ENCODE peak calls at places on chromosomes 12 and 14, in four cellular contexts. D is CD4-positive, CD25-positive, alpha-beta regulatory T cell; Z is kidney; C is effector memory CD4-positive, alpha-beta T cell. P is an unnamed sample.

GRCh38 chr12:132904718-132905328 is 17.4 kb upstream of the CHFR start:
- DNase-seq in C (peak; percentile 71), Z (peak; percentile 95), D (peak; percentile 72), P (peak; percentile 96)

GRCh38 chr14:95507701-95508103 is 8.7 kb downstream of the SYNE3 start:
- DNase-seq in Z (no peak), D (no peak), C (no peak), P (peak; percentile 72)

GRCh38 chr12:112843272-112843671 is 51.7 kb downstream of the RPH3A start:
- DNase-seq in C (no peak), Z (no peak), D (no peak), P (no peak)

GRCh38 chr12:127389923-127390322 is 877.0 kb upstream of the TMEM132C start:
- DNase-seq in Z (no peak), D (no peak), C (no peak), P (no peak)

GRCh38 chr14:98393527-98393926 is 878.5 kb downstream of the BCL11B start:
- DNase-seq in Z (no peak), D (no peak), C (no peak), P (no peak)

GRCh38 chr12:80183939-80184338 is 84.6 kb downstream of the OTOGL start:
- DNase-seq in Z (no peak), D (no peak), C (no peak), P (no peak)

GRCh38 chr12:89650239-89650638 is 58.4 kb downstream of the ATP2B1 start:
- DNase-seq in D (no peak), Z (no peak), C (no peak), P (no peak)

GRCh38 chr14:101174980-101175606 is 271.6 kb upstream of the RTL1 start:
- DNase-seq in D (no peak), C (no peak), Z (no peak), P (peak; percentile 62)

GRCh38 chr14:50320279-50320678 is 8.2 kb downstream of the DMAC2L start:
- DNase-seq in D (no peak), Z (no peak), C (no peak), P (no peak)

GRCh38 chr14:92103363-92103762 is 3.0 kb downstream of the ATXN3 start:
- DNase-seq in D (no peak), Z (no peak), C (no peak), P (no peak)

GRCh38 chr12:109192358-109192757 is 76.0 kb downstream of the ACACB start:
- DNase-seq in Z (no peak), C (no peak), D (no peak), P (no peak)

GRCh38 chr14:72675126-72675525 is 218.8 kb downstream of the DPF3 start:
- DNase-seq in C (no peak), Z (no peak), D (no peak), P (no peak)

GRCh38 chr12:42140901-42141300 is 3.8 kb downstream of the GXYLT1 start:
- DNase-seq in D (no peak), C (no peak), Z (no peak), P (no peak)

GRCh38 chr12:123238961-123239360 is 5.7 kb downstream of the MTRFR start:
- DNase-seq in C (no peak), Z (no peak), D (no peak), P (no peak)

GRCh38 chr12:106841471-106842302 is 67.2 kb downstream of the RIC8B start:
- DNase-seq in Z (no peak), D (no peak), C (no peak), P (no peak)

GRCh38 chr12:6872073-6873048 is 742 bp downstream of the SPSB2 start:
- DNase-seq in Z (peak; percentile 94), C (peak; percentile 71), D (peak; percentile 76), P (peak; percentile 97)

GRCh38 chr12:52280319-52280795 is 5.9 kb downstream of the KRT86 start:
- DNase-seq in D (no peak), C (no peak), Z (no peak), P (peak; percentile 35)

GRCh38 chr12:30908389-30909087 is 18.0 kb upstream of the TSPAN11 start:
- DNase-seq in D (no peak), Z (no peak), C (no peak), P (no peak)

GRCh38 chr12:130850418-130851021 is 11.5 kb upstream of the STX2 start:
- DNase-seq in D (no peak), C (no peak), Z (no peak), P (no peak)

GRCh38 chr12:70927356-70927755 is 6.8 kb upstream of the PTPRR start:
- DNase-seq in D (no peak), Z (no peak), C (no peak), P (no peak)

GRCh38 chr14:74015965-74016364 is 3.1 kb downstream of the ENTPD5 start:
- DNase-seq in C (no peak), D (no peak), Z (no peak), P (no peak)

GRCh38 chr14:75562048-75562447 is 16.4 kb upstream of the FLVCR2 start:
- DNase-seq in C (no peak), D (no peak), Z (no peak), P (no peak)

GRCh38 chr12:22653790-22654189 is 28.8 kb downstream of the ETNK1 start:
- DNase-seq in Z (no peak), C (no peak), D (no peak), P (no peak)

GRCh38 chr12:96986883-96987523 is 79.9 kb downstream of the NEDD1 start:
- DNase-seq in Z (no peak), C (no peak), D (no peak), P (no peak)

DNA sequence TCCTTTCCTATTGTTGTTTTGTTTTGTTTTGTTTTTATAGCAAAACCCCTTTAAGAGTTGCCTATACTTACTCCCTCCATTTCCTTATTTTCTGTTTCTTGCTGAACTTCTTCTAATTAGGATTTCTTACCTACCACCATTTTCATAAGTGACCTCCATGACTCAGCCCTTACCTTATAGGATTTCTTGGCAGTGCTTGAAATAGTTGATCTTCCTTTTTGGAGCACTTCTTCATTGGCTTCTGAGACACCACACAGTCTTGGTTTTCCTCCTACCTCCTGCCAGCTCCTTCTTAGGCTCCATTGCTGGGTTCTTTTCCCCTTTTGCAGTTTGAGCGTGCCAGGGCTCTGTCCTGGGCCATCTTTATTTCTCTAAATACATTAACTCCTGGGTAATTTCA is 23.4 kb upstream of the EID3 start:
- DNase-seq in Z (no peak), C (no peak), D (no peak), P (no peak)
- H3K27ac ChIP-seq in Z (no peak overlapping the region), C (no peak overlapping the region), D (no peak overlapping the region), P (no peak overlapping the region)

GRCh38 chr12:11807453-11807852 is 158.0 kb downstream of the ETV6 start:
- DNase-seq in Z (no peak), D (no peak), C (no peak), P (no peak)
- H3K4me1 ChIP-seq in Z (peaks cover 8% of the 10 kb centered on the region), D (peaks cover 11% of the 10 kb centered on the region), C (peaks cover 4% of the 10 kb centered on the region), P (peaks cover 74% of the 10 kb centered on the region)

DNA sequence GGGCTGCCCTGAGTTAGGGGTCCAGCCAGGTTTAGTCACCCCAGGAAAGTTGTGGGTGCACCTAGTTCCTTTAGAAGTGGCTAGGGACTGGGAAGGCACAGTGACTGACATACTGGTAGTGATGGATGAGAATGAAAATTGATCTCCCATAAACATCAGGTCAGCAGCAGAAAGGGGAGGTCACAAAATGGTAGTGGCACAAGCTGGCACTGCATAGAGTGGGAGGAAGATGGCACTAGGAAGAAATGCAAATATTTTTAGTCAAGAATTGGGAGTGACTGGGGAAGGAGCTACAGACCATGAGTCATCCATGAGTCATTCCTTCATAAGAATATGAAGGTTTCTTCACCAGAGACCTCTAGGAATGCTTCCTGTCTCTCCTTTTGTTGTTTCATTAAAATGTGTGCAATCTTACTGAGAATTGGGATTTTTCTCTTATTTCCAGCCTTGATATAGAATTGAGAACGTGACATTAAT is 198.3 kb upstream of the AMIGO2 start:
- DNase-seq in D (no peak), Z (no peak), C (no peak), P (no peak)
- H3K27ac ChIP-seq in D (peak overlapping the region; percentile 79), Z (no peak overlapping the region), C (peak overlapping the region; percentile 59), P (peak overlapping the region; percentile 86)

DNA sequence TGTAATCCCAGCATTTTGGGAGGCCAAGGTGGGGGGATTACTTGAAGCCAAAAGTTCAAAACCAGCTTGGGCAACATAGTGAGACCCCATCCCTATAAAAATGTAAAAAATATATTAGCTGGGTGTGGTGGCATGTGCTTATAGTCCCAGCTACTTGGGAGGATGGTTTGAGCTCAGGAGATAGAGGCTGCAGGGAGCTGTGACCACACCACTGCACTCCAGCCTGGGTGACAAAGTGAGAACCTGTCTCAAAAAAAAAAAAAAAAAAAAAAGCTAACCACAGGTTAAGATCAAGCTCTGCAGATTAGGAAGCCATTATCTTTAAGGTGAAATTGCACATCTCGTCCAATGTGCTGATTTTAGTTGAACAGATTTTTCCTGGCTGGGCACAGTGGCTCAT is 23.7 kb upstream of the CERS5 start:
- DNase-seq in C (no peak), Z (no peak), D (no peak), P (no peak)
- H3K4me1 ChIP-seq in C (peaks cover 8% of the 10 kb centered on the region), Z (peaks cover 8% of the 10 kb centered on the region), D (peaks cover 27% of the 10 kb centered on the region), P (peaks cover 28% of the 10 kb centered on the region)

GRCh38 chr12:75977590-75977951 is 54.0 kb downstream of the PHLDA1 start:
- DNase-seq in Z (no peak), C (no peak), D (no peak), P (no peak)

GRCh38 chr12:75977952-75978671 is 53.5 kb downstream of the PHLDA1 start:
- DNase-seq in D (peak; percentile 44), C (peak; percentile 71), Z (peak; percentile 66), P (no peak)

GRCh38 chr12:75978677-75979076 is 52.9 kb downstream of the PHLDA1 start:
- DNase-seq in Z (no peak), C (no peak), D (no peak), P (no peak)

GRCh38 chr12:75981247-75981646 is 50.3 kb downstream of the PHLDA1 start:
- DNase-seq in D (no peak), C (no peak), Z (no peak), P (no peak)

GRCh38 chr12:75979181-75979580 is 52.4 kb downstream of the PHLDA1 start:
- DNase-seq in Z (no peak), D (no peak), C (peak; percentile 13), P (no peak)
- H3K27ac ChIP-seq in Z (peak overlapping the region; percentile 25), D (peak overlapping the region; percentile 74), C (peak overlapping the region; percentile 81), P (peak overlapping the region; percentile 58)

GRCh38 chr14:76947078-76947837 is 81.2 kb downstream of the IRF2BPL start:
- DNase-seq in Z (peak; percentile 98), D (peak; percentile 58), C (peak; percentile 69), P (peak; percentile 94)
- H3K4me1 ChIP-seq in Z (peaks cover 38% of the 10 kb centered on the region), D (peaks cover 18% of the 10 kb centered on the region), C (peaks cover 12% of the 10 kb centered on the region), P (peaks cover 55% of the 10 kb centered on the region)

GRCh38 chr12:110670161-110670701 is 18.7 kb downstream of the HVCN1 start:
- DNase-seq in D (no peak), Z (peak; percentile 26), C (no peak), P (peak; percentile 59)

GRCh38 chr12:110669193-110669502 is 19.8 kb downstream of the HVCN1 start:
- DNase-seq in Z (peak; percentile 51), D (no peak), C (no peak), P (peak; percentile 78)

GRCh38 chr12:110666892-110667291 is 22.0 kb downstream of the HVCN1 start:
- DNase-seq in C (no peak), Z (peak; percentile 36), D (no peak), P (peak; percentile 54)

GRCh38 chr12:110667671-110668070 is 21.2 kb downstream of the HVCN1 start:
- DNase-seq in C (no peak), Z (no peak), D (no peak), P (no peak)

GRCh38 chr12:110668480-110669192 is 20.3 kb downstream of the HVCN1 start:
- DNase-seq in Z (peak; percentile 40), D (no peak), C (no peak), P (peak; percentile 53)
- H3K27ac ChIP-seq in Z (no peak overlapping the region), D (no peak overlapping the region), C (no peak overlapping the region), P (peak overlapping the region; percentile 75)

P was measured in spleen.